ENCODE peak calls at places on chromosomes 2 and 18, in ten cellular contexts. D is activated T-cell treated with anti-CD3 and anti-CD28 coated beads for 1 hour, M is spleen, Y is T-helper 9 cell, S is NCI-H1105 treated with DMSO at 0.1 percent for 48 hours, O is fibroblast of the aortic adventitia, E is NCI-H82, L is GM10248, G is HT-29, H is NCI-H446 treated with DMSO at 0.1 percent for 48 hours. X is an unnamed sample.

GRCh38 chr2:5933669-5934068 is 241.5 kb downstream of the SOX11 start:
- DNase-seq in D (no peak), M (no peak), Y (no peak), S (no peak), O (no peak), E (no peak), L (no peak), G (no peak), H (no peak), X (no peak)

GRCh38 chr2:120805590-120805989 is 69.9 kb downstream of the GLI2 start:
- DNase-seq in D (no peak), M (no peak), Y (no peak), S (no peak), O (no peak), E (no peak), L (no peak), G (no peak), H (no peak), X (no peak)

GRCh38 chr2:240956161-240956934 is 42.1 kb upstream of the SNED1 start:
- DNase-seq in D (no peak), M (peak), Y (no peak), S (no peak), O (no peak), E (no peak), L (no peak), G (no peak), H (peak), X (no peak)

GRCh38 chr2:8679827-8680731 is 1.8 kb upstream of the ID2 start:
- DNase-seq in D (no peak), M (no peak), Y (no peak), S (peak), O (peak), E (peak), L (no peak), G (peak), H (peak), X (no peak)

GRCh38 chr2:152716805-152717241 is 438 bp downstream of the PRPF40A start:
- DNase-seq in D (peak), M (peak), Y (peak), S (peak), O (no peak), E (peak), L (no peak), G (no peak), H (no peak), X (peak)

GRCh38 chr2:172943563-172943962 is 132.1 kb upstream of the MAP3K20 start:
- DNase-seq in D (no peak), M (no peak), Y (no peak), S (no peak), O (no peak), E (no peak), L (no peak), G (no peak), H (no peak), X (no peak)

GRCh38 chr2:230592775-230593174 is 119.9 kb upstream of the CAB39 start:
- DNase-seq in D (no peak), M (no peak), Y (no peak), S (no peak), O (no peak), E (no peak), L (no peak), G (no peak), H (no peak), X (no peak)

GRCh38 chr2:2621855-2622254 is 290.8 kb upstream of the MYT1L start:
- DNase-seq in D (no peak), M (no peak), Y (no peak), S (no peak), O (no peak), E (no peak), L (no peak), G (no peak), H (no peak), X (no peak)

GRCh38 chr18:5979176-5979888 is 84.0 kb upstream of the TMEM200C start:
- DNase-seq in D (no peak), M (no peak), Y (no peak), S (no peak), O (no peak), E (no peak), L (no peak), G (no peak), H (no peak), X (no peak)

GRCh38 chr2:42252464-42252863 is 83.3 kb downstream of the EML4 start:
- DNase-seq in D (no peak), M (no peak), Y (no peak), S (no peak), O (no peak), E (no peak), L (peak), G (no peak), H (no peak), X (no peak)

X was measured in T-helper 22 cell.